ENCODE peak calls at places on chromosomes 12 and 14, in nine cellular contexts. L is thoracic aorta, H is OCI-LY7, G is psoas muscle, I is ascending aorta, Y is right lobe of liver, A is hepatocyte, V is esophagus squamous epithelium, M is transverse colon. F is an unnamed sample.

GRCh38 chr12:10130042-10130441 is at the start of gene CLEC7A:
- DNase-seq in L (no peak), H (peak; percentile 43), G (no peak), I (no peak), Y (no peak), A (no peak), V (no peak), M (no peak), F (no peak)

GRCh38 chr12:3144495-3144894 is 67.3 kb downstream of the TSPAN9 start:
- DNase-seq in L (no peak), H (no peak), G (no peak), I (no peak), Y (no peak), A (no peak), V (no peak), M (no peak), F (no peak)

GRCh38 chr12:110726708-110727369 is 15.9 kb downstream of the PPP1CC start:
- DNase-seq in L (no peak), H (no peak), G (no peak), I (no peak), Y (no peak), A (no peak), V (no peak), M (no peak), F (no peak)

GRCh38 chr12:65867428-65867827 is 43.1 kb downstream of the HMGA2 start:
- DNase-seq in L (no peak), H (no peak), G (no peak), I (no peak), Y (no peak), A (no peak), V (no peak), M (no peak), F (no peak)

GRCh38 chr14:93655078-93655750 is 133.1 kb downstream of the PRIMA1 start:
- DNase-seq in L (no peak), H (peak; percentile 57), G (no peak), I (no peak), Y (no peak), A (peak; percentile 90), V (no peak), M (no peak), F (no peak)

GRCh38 chr12:122096591-122097149 is 18.1 kb downstream of the MLXIP start:
- DNase-seq in L (no peak), H (no peak), G (peak; percentile 84), I (no peak), Y (no peak), A (no peak), V (no peak), M (peak; percentile 17), F (no peak)

GRCh38 chr14:102831163-102831804 is 54.0 kb downstream of the TRAF3 start:
- DNase-seq in L (no peak), H (no peak), G (no peak), I (no peak), Y (no peak), A (no peak), V (no peak), M (no peak), F (no peak)

GRCh38 chr12:58299371-58299770 is 358.0 kb downstream of the ATP23 start:
- DNase-seq in L (no peak), H (no peak), G (no peak), I (no peak), Y (no peak), A (no peak), V (no peak), M (no peak), F (no peak)

GRCh38 chr12:76670776-76671175 is 93.1 kb upstream of the ZDHHC17 start:
- DNase-seq in L (no peak), H (no peak), G (no peak), I (no peak), Y (no peak), A (no peak), V (no peak), M (no peak), F (no peak)

DNA sequence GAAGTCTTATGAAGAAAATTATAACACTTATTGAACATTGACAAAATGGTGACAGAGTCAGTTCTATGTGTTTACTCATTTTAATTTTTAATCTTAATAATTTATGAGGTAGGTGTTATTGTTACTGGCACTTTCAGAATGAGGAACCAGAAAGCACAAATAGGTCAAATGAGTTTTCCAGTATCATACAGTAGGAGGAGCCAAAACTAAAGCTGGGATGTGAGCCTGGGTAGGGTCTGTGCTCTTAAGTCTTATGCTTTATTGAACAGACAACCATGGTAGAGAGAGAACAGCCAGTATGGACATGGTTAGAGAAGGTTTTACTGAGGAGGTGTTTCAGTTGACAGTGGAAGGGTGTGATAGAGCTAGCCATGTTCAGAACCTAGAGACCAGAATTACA is 775.7 kb downstream of the TMTC2 start:
- DNase-seq in L (no peak), H (no peak), G (no peak), I (no peak), Y (no peak), A (no peak), V (no peak), M (no peak), F (no peak)
- H3K9me3 ChIP-seq in L (no peaks in the 10 kb centered on the region), H (no peaks in the 10 kb centered on the region), G (no peaks in the 10 kb centered on the region), I (no peaks in the 10 kb centered on the region), Y (no peaks in the 10 kb centered on the region), A (no peaks in the 10 kb centered on the region), V (no peaks in the 10 kb centered on the region), M (no peaks in the 10 kb centered on the region), F (no peaks in the 10 kb centered on the region)

GRCh38 chr12:92614502-92614901 is 88.3 kb upstream of the PLEKHG7 start:
- DNase-seq in L (no peak), H (no peak), G (no peak), I (no peak), Y (no peak), A (no peak), V (no peak), M (no peak), F (no peak)
- H3K4me3 ChIP-seq in L (no peak overlapping the region), H (no peak overlapping the region), G (no peak overlapping the region), I (no peak overlapping the region), Y (no peak overlapping the region), A (no peak overlapping the region), V (no peak overlapping the region), M (no peak overlapping the region), F (no peak overlapping the region)

GRCh38 chr14:42947991-42948390 is 1341.3 kb downstream of the LRFN5 start:
- DNase-seq in L (no peak), H (no peak), G (no peak), I (no peak), Y (no peak), A (no peak), V (no peak), M (no peak), F (no peak)

DNA sequence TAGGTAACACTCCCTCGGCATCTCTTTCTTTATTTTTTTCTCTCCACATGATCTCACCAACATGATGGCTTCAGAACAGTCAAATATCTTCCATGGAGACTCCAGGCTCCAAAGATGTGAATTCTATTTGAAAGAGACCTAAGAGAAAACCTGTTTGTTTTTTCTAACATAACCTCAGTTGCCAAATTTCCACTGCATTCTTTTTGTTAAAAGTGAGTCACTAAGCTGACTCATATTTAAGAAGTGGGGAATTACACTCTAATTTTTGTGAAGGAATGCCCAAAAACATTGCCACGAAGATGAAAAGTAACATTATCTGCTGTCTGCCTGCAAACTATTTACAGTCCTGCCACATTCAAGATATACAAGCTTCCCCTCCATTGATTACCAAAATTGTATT is 1337.6 kb downstream of the LRFN5 start:
- DNase-seq in L (no peak), H (no peak), G (no peak), I (no peak), Y (no peak), A (no peak), V (no peak), M (no peak), F (no peak)
- H3K9me3 ChIP-seq in L (no peaks in the 10 kb centered on the region), H (no peaks in the 10 kb centered on the region), G (no peaks in the 10 kb centered on the region), I (no peaks in the 10 kb centered on the region), Y (no peaks in the 10 kb centered on the region), A (no peaks in the 10 kb centered on the region), V (no peaks in the 10 kb centered on the region), M (no peaks in the 10 kb centered on the region), F (no peaks in the 10 kb centered on the region)

GRCh38 chr12:80400591-80400991 is 43.4 kb upstream of the PTPRQ start:
- DNase-seq in L (no peak), H (no peak), G (peak; percentile 49), I (no peak), Y (peak; percentile 49), A (no peak), V (no peak), M (no peak), F (no peak)
- H3K4me3 ChIP-seq in L (peak overlapping the region; percentile 76), H (no peak overlapping the region), G (peak overlapping the region; percentile 59), I (peak overlapping the region; percentile 71), Y (no peak overlapping the region), A (no peak overlapping the region), V (peak overlapping the region; percentile 56), M (no peak overlapping the region), F (no peak overlapping the region)

DNA sequence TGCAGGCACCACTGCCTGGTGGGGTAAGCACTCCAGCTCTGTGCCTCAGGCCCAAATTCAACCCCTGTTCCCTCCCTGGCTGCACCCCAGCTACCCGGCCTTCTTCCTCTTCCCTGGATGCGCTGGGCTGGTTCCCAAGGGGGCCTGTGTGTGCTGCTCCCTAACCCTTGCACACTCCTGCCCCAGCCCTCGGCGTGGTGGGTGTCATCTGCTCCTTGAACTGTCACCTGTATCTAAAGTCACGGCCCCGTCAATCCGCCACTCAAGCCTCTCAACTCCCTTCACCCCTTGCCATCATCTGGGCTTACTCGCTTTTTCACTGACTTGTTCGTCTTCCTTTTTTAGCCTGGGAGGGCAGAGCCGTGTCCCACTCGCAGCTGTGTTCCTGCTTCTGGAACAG is 138.8 kb downstream of the PIWIL1 start:
- DNase-seq in L (no peak), H (no peak), G (peak; percentile 38), I (no peak), Y (peak; percentile 34), A (no peak), V (no peak), M (no peak), F (no peak)
- H3K9me3 ChIP-seq in L (no peaks in the 10 kb centered on the region), H (no peaks in the 10 kb centered on the region), G (no peaks in the 10 kb centered on the region), I (no peaks in the 10 kb centered on the region), Y (no peaks in the 10 kb centered on the region), A (no peaks in the 10 kb centered on the region), V (no peaks in the 10 kb centered on the region), M (no peaks in the 10 kb centered on the region), F (no peaks in the 10 kb centered on the region)

F was measured in lung.